ENCODE peak calls at places on chromosomes 6 and 20, in ten cellular contexts. S, P, M, C, G, U, O, B, Z and V are unnamed samples.

GRCh38 chr6:2344319-2344905 is 99.0 kb upstream of the GMDS start:
- DNase-seq in C (no peak), B (no peak), Z (no peak), S (no peak), M (no peak), G (no peak), P (no peak), O (no peak), U (no peak), V (no peak)

GRCh38 chr6:9704989-9705388 is 709.9 kb downstream of the TFAP2A start:
- DNase-seq in O (no peak), G (no peak), Z (no peak), M (no peak), C (no peak), B (no peak), S (no peak), U (no peak), P (no peak), V (no peak)

GRCh38 chr6:36160147-36160760 is 29.9 kb downstream of the MAPK13 start:
- DNase-seq in U (no peak), S (no peak), M (no peak), Z (no peak), C (no peak), G (no peak), O (no peak), P (no peak), B (no peak), V (no peak)

GRCh38 chr6:105184921-105185320 is 5.1 kb upstream of the POPDC3 start:
- DNase-seq in O (no peak), G (no peak), Z (no peak), S (no peak), U (no peak), P (no peak), M (no peak), B (no peak), C (no peak), V (no peak)

GRCh38 chr6:109493865-109494264 is 10.8 kb upstream of the ZBTB24 start:
- DNase-seq in Z (no peak), G (no peak), O (no peak), M (no peak), C (no peak), B (no peak), P (no peak), U (no peak), S (no peak), V (no peak)

GRCh38 chr20:1375515-1375914 is 17.3 kb downstream of the FKBP1A start:
- DNase-seq in O (no peak), Z (no peak), P (no peak), C (no peak), M (no peak), G (no peak), U (no peak), B (no peak), S (no peak), V (no peak)

GRCh38 chr20:38109025-38109541 is 56.0 kb downstream of the TGM2 start:
- DNase-seq in C (no peak), U (peak), G (no peak), B (no peak), Z (no peak), O (peak), S (no peak), M (no peak), P (no peak), V (peak)

GRCh38 chr6:63100066-63100465 is 111.2 kb upstream of the FKBP1C start:
- DNase-seq in B (no peak), P (no peak), G (no peak), U (no peak), M (no peak), C (no peak), Z (no peak), O (no peak), S (no peak), V (no peak)

GRCh38 chr6:34275128-34275804 is 26.5 kb upstream of the SMIM29 start:
- DNase-seq in P (no peak), S (no peak), G (no peak), Z (no peak), U (no peak), M (no peak), O (no peak), B (no peak), C (no peak), V (no peak)

GRCh38 chr20:54625497-54625896 is 150.1 kb downstream of the DOK5 start:
- DNase-seq in B (no peak), U (no peak), O (no peak), G (no peak), C (no peak), S (no peak), P (no peak), Z (no peak), M (peak), V (no peak)

GRCh38 chr6:12298995-12299394 is 8.8 kb downstream of the EDN1 start:
- DNase-seq in C (no peak), B (no peak), Z (no peak), M (no peak), G (no peak), U (no peak), P (no peak), S (no peak), O (no peak), V (no peak)

GRCh38 chr6:25166955-25167753 is 112.0 kb upstream of the CARMIL1 start:
- DNase-seq in Z (no peak), B (no peak), P (no peak), O (no peak), S (no peak), C (no peak), G (no peak), U (no peak), M (no peak), V (no peak)

GRCh38 chr20:3251806-3252205 is 12.8 kb upstream of the SLC4A11 start:
- DNase-seq in C (no peak), B (no peak), O (no peak), P (no peak), Z (no peak), M (peak), U (no peak), G (no peak), S (no peak), V (no peak)

GRCh38 chr20:3258429-3258828 is 19.4 kb upstream of the SLC4A11 start:
- DNase-seq in O (no peak), B (no peak), C (no peak), M (no peak), P (no peak), S (no peak), Z (no peak), G (peak), U (no peak), V (no peak)

GRCh38 chr20:3250091-3250504 is 11.1 kb upstream of the SLC4A11 start:
- DNase-seq in G (peak), S (no peak), U (no peak), Z (no peak), P (peak), M (no peak), B (no peak), O (no peak), C (no peak), V (no peak)

DNA sequence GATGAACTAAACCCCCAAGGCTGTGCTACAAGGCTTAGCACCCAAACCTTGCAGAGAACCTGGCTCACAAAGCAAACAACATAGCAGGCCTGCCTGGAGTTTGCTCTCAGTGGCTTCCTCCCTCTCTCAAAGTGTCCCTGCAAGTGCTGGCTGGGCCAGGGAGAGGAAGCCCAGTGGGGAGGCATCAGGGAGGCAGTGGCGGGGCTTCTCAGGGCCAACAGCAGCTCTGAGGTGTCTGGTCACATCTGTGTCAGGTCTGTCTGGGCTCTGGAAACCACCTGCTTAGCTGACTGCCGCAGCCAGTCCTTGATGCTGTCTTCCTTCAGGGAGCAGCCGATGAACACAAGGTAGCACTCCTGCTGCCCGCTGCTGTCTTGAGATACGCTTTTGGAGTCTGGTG is 16.7 kb upstream of the SLC4A11 start:
- DNase-seq in Z (no peak), C (no peak), M (no peak), O (no peak), P (no peak), U (no peak), S (no peak), G (no peak), B (no peak), V (no peak)
- TF ChIP-seq POLR2AphosphoS5 in Z (no peak), C (no peak), M (no peak), O (no peak), P (no peak), U (no peak), S (no peak), G (no peak), B (no peak), V (no peak)

GRCh38 chr6:139944131-139944530 is 569.7 kb upstream of the CITED2 start:
- DNase-seq in O (no peak), Z (no peak), B (no peak), P (no peak), C (no peak), S (no peak), M (no peak), G (no peak), U (no peak), V (no peak)
- TF ChIP-seq CTCF in O (no peak), Z (no peak), B (no peak), P (no peak), C (no peak), S (no peak), M (no peak), G (no peak), U (no peak), V (no peak)

DNA sequence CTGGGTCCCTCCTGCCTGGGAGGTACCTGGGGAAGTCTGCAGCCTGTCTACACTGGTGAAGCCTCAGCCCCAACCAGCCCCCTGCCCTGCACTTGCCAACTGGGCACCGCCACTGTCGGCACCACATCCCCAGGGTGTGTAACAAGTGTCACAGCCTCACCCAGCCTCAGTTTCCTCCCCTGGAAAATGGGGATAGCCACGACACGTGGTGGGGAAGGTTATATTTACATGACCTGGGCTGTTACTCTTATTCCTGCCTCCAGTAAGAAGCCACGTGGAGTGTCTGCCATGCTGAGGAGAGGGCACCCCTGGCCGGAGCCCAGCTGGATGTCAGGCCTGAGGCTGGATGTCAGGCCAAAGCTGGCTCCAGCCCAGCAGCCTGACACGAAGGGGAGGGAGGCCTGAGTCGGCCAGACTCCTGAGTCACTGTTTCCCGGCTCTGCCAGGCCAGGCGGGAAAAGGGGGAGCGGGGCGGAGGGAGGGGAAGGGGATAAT is 44.9 kb downstream of the SNAI1 start:
- DNase-seq in G (no peak), M (no peak), P (peak), C (no peak), Z (no peak), B (no peak), O (no peak), U (no peak), S (no peak), V (peak)
- TF ChIP-seq POLR2AphosphoS5 in G (no peak), M (peak), P (no peak), C (no peak), Z (no peak), B (no peak), O (peak), U (no peak), S (no peak), V (peak)

GRCh38 chr6:40999498-41000070 is 39.4 kb downstream of the UNC5CL start:
- DNase-seq in Z (no peak), O (peak), M (peak), G (peak), C (peak), S (peak), P (peak), U (peak), B (peak), V (no peak)
- TF ChIP-seq CTCF in Z (peak), O (peak), M (peak), G (peak), C (peak), S (no peak), P (peak), U (no peak), B (peak), V (no peak)

DNA sequence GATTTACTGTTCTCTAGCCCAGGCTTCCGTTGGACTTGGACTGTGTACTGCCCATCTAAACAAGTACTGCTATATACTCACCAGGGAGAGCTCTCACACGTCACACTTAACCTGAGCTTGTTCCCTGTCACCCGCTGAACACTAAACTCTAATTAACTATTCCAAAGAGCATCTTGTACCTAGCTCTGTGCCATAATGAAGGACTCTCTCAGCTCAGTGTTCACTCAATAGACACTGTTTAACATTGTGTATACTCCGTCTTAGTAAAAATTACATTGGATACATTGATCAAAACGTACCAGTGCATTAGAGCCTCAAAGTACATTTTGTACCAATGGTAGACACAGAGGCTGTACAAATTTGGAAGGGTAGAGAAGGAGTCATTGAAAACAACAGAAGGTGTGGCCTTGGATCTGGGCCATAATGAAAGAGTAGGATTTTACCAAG is 55.4 kb upstream of the EPHA7 start:
- DNase-seq in B (no peak), C (no peak), P (no peak), S (no peak), M (no peak), Z (no peak), O (no peak), G (no peak), U (no peak), V (no peak)
- TF ChIP-seq POLR2AphosphoS5 in B (no peak), C (no peak), P (no peak), S (no peak), M (no peak), Z (no peak), O (no peak), G (no peak), U (no peak), V (no peak)

GRCh38 chr20:25987073-25987927 is 290.6 kb upstream of the ZNF337 start:
- DNase-seq in O (no peak), G (peak), Z (peak), C (no peak), B (no peak), P (peak), S (no peak), M (no peak), U (no peak), V (no peak)
- TF ChIP-seq CTCF in O (no peak), G (no peak), Z (no peak), C (peak), B (no peak), P (peak), S (no peak), M (peak), U (no peak), V (no peak)

GRCh38 chr6:150981095-150981494 is 115.6 kb downstream of the MTHFD1L start:
- DNase-seq in Z (no peak), C (peak), O (peak), S (no peak), M (no peak), B (no peak), P (no peak), U (no peak), G (no peak), V (no peak)
- TF ChIP-seq POLR2AphosphoS5 in Z (no peak), C (no peak), O (no peak), S (no peak), M (no peak), B (no peak), P (no peak), U (no peak), G (no peak), V (peak)

GRCh38 chr20:18304618-18305017 is 16.3 kb downstream of the ZNF133 start:
- DNase-seq in C (no peak), O (no peak), P (peak), Z (no peak), G (peak), S (no peak), U (no peak), M (no peak), B (no peak), V (no peak)
- TF ChIP-seq CTCF in C (peak), O (no peak), P (peak), Z (peak), G (peak), S (peak), U (no peak), M (no peak), B (no peak), V (no peak)

GRCh38 chr20:57618091-57618765 is 2.0 kb downstream of the ZBP1 start:
- DNase-seq in G (no peak), S (peak), O (peak), Z (no peak), B (peak), U (peak), C (no peak), M (no peak), P (no peak), V (peak)
- TF ChIP-seq POLR2AphosphoS5 in G (no peak), S (peak), O (no peak), Z (no peak), B (no peak), U (peak), C (no peak), M (no peak), P (no peak), V (no peak)